ENCODE peak calls at places on chromosomes 6 and 20, in five cellular contexts. One of them, this sample, is unnamed.

GRCh38 chr6:169868458-169868857 is 117.0 kb downstream of the ERMARD start:
- DNase-seq in activated CD8-positive, alpha-beta T cell treated with anti-CD3 and anti-CD28 coated beads, Interleukin-2, amount 10 ng/mL, durations not matched to agents 7 days and 5 days: peak
- DNase-seq in omental fat pad: no peak
- DNase-seq in sigmoid colon: peak
- DNase-seq in ureter: peak
- DNase-seq in this sample: peak

GRCh38 chr6:2935566-2936291 is 32.6 kb upstream of the SERPINB9 start:
- DNase-seq in ureter: no peak
- DNase-seq in sigmoid colon: peak
- DNase-seq in activated CD8-positive, alpha-beta T cell treated with anti-CD3 and anti-CD28 coated beads, Interleukin-2, amount 10 ng/mL, durations not matched to agents 7 days and 5 days: no peak
- DNase-seq in omental fat pad: no peak
- DNase-seq in this sample: peak

GRCh38 chr6:33566182-33567084 is 13.6 kb downstream of the BAK1 start:
- DNase-seq in activated CD8-positive, alpha-beta T cell treated with anti-CD3 and anti-CD28 coated beads, Interleukin-2, amount 10 ng/mL, durations not matched to agents 7 days and 5 days: no peak
- DNase-seq in sigmoid colon: no peak
- DNase-seq in ureter: no peak
- DNase-seq in omental fat pad: no peak
- DNase-seq in this sample: peak

GRCh38 chr20:2387180-2387577 is 6.5 kb downstream of the TGM6 start:
- DNase-seq in sigmoid colon: no peak
- DNase-seq in ureter: no peak
- DNase-seq in omental fat pad: no peak
- DNase-seq in activated CD8-positive, alpha-beta T cell treated with anti-CD3 and anti-CD28 coated beads, Interleukin-2, amount 10 ng/mL, durations not matched to agents 7 days and 5 days: peak
- DNase-seq in this sample: peak

GRCh38 chr6:39446909-39447308 is 124.4 kb upstream of the KCNK16 start:
- DNase-seq in activated CD8-positive, alpha-beta T cell treated with anti-CD3 and anti-CD28 coated beads, Interleukin-2, amount 10 ng/mL, durations not matched to agents 7 days and 5 days: no peak
- DNase-seq in sigmoid colon: no peak
- DNase-seq in omental fat pad: no peak
- DNase-seq in ureter: no peak
- DNase-seq in this sample: no peak

GRCh38 chr6:133502451-133503259 is 261.5 kb downstream of the EYA4 start:
- DNase-seq in sigmoid colon: no peak
- DNase-seq in omental fat pad: no peak
- DNase-seq in activated CD8-positive, alpha-beta T cell treated with anti-CD3 and anti-CD28 coated beads, Interleukin-2, amount 10 ng/mL, durations not matched to agents 7 days and 5 days: no peak
- DNase-seq in ureter: no peak
- DNase-seq in this sample: peak

GRCh38 chr20:48722002-48722731 is 105.6 kb downstream of the PREX1 start:
- DNase-seq in omental fat pad: no peak
- DNase-seq in ureter: no peak
- DNase-seq in sigmoid colon: no peak
- DNase-seq in activated CD8-positive, alpha-beta T cell treated with anti-CD3 and anti-CD28 coated beads, Interleukin-2, amount 10 ng/mL, durations not matched to agents 7 days and 5 days: no peak
- DNase-seq in this sample: no peak

GRCh38 chr6:13427838-13428527 is 59.4 kb downstream of the GFOD1 start:
- DNase-seq in ureter: no peak
- DNase-seq in activated CD8-positive, alpha-beta T cell treated with anti-CD3 and anti-CD28 coated beads, Interleukin-2, amount 10 ng/mL, durations not matched to agents 7 days and 5 days: peak
- DNase-seq in sigmoid colon: no peak
- DNase-seq in omental fat pad: no peak
- DNase-seq in this sample: no peak

GRCh38 chr20:53786071-53786444 is 192.4 kb upstream of the ZNF217 start:
- DNase-seq in ureter: no peak
- DNase-seq in sigmoid colon: no peak
- DNase-seq in activated CD8-positive, alpha-beta T cell treated with anti-CD3 and anti-CD28 coated beads, Interleukin-2, amount 10 ng/mL, durations not matched to agents 7 days and 5 days: no peak
- DNase-seq in omental fat pad: no peak
- DNase-seq in this sample: no peak

GRCh38 chr6:26003102-26003694 is 40.6 kb downstream of the TRIM38 start:
- DNase-seq in sigmoid colon: no peak
- DNase-seq in omental fat pad: peak
- DNase-seq in ureter: peak
- DNase-seq in activated CD8-positive, alpha-beta T cell treated with anti-CD3 and anti-CD28 coated beads, Interleukin-2, amount 10 ng/mL, durations not matched to agents 7 days and 5 days: peak
- DNase-seq in this sample: peak

GRCh38 chr6:44667668-44668390 is 280.3 kb downstream of the CDC5L start:
- DNase-seq in omental fat pad: no peak
- DNase-seq in sigmoid colon: no peak
- DNase-seq in activated CD8-positive, alpha-beta T cell treated with anti-CD3 and anti-CD28 coated beads, Interleukin-2, amount 10 ng/mL, durations not matched to agents 7 days and 5 days: peak
- DNase-seq in ureter: no peak
- DNase-seq in this sample: peak

GRCh38 chr6:144305985-144306384 is 20.9 kb downstream of the UTRN start:
- DNase-seq in sigmoid colon: no peak
- DNase-seq in omental fat pad: no peak
- DNase-seq in ureter: no peak
- DNase-seq in activated CD8-positive, alpha-beta T cell treated with anti-CD3 and anti-CD28 coated beads, Interleukin-2, amount 10 ng/mL, durations not matched to agents 7 days and 5 days: peak
- DNase-seq in this sample: no peak

GRCh38 chr6:25652007-25652515 is at the start of gene SCGN:
- DNase-seq in activated CD8-positive, alpha-beta T cell treated with anti-CD3 and anti-CD28 coated beads, Interleukin-2, amount 10 ng/mL, durations not matched to agents 7 days and 5 days: peak
- DNase-seq in omental fat pad: peak
- DNase-seq in sigmoid colon: no peak
- DNase-seq in ureter: peak
- DNase-seq in this sample: peak

GRCh38 chr20:6940052-6940451 is 172.6 kb downstream of the BMP2 start:
- DNase-seq in activated CD8-positive, alpha-beta T cell treated with anti-CD3 and anti-CD28 coated beads, Interleukin-2, amount 10 ng/mL, durations not matched to agents 7 days and 5 days: no peak
- DNase-seq in omental fat pad: no peak
- DNase-seq in ureter: no peak
- DNase-seq in sigmoid colon: no peak
- DNase-seq in this sample: peak

GRCh38 chr20:14406495-14406894 is 69.1 kb upstream of the FLRT3 start:
- DNase-seq in ureter: no peak
- DNase-seq in sigmoid colon: no peak
- DNase-seq in omental fat pad: no peak
- DNase-seq in activated CD8-positive, alpha-beta T cell treated with anti-CD3 and anti-CD28 coated beads, Interleukin-2, amount 10 ng/mL, durations not matched to agents 7 days and 5 days: no peak
- DNase-seq in this sample: peak

GRCh38 chr6:89966250-89966588 is 72.0 kb downstream of the GJA10 start:
- DNase-seq in omental fat pad: no peak
- DNase-seq in sigmoid colon: no peak
- DNase-seq in activated CD8-positive, alpha-beta T cell treated with anti-CD3 and anti-CD28 coated beads, Interleukin-2, amount 10 ng/mL, durations not matched to agents 7 days and 5 days: no peak
- DNase-seq in ureter: no peak
- DNase-seq in this sample: no peak

GRCh38 chr20:46423882-46424482 is 17.6 kb upstream of the ELMO2 start:
- DNase-seq in sigmoid colon: no peak
- DNase-seq in activated CD8-positive, alpha-beta T cell treated with anti-CD3 and anti-CD28 coated beads, Interleukin-2, amount 10 ng/mL, durations not matched to agents 7 days and 5 days: no peak
- DNase-seq in ureter: no peak
- DNase-seq in omental fat pad: no peak
- DNase-seq in this sample: no peak

GRCh38 chr6:89146748-89147715 is 1.2 kb downstream of the PM20D2 start:
- DNase-seq in activated CD8-positive, alpha-beta T cell treated with anti-CD3 and anti-CD28 coated beads, Interleukin-2, amount 10 ng/mL, durations not matched to agents 7 days and 5 days: peak
- DNase-seq in ureter: no peak
- DNase-seq in sigmoid colon: no peak
- DNase-seq in omental fat pad: no peak
- DNase-seq in this sample: peak

GRCh38 chr6:135753196-135753595 is 98.3 kb upstream of the PDE7B start:
- DNase-seq in omental fat pad: no peak
- DNase-seq in sigmoid colon: no peak
- DNase-seq in ureter: no peak
- DNase-seq in activated CD8-positive, alpha-beta T cell treated with anti-CD3 and anti-CD28 coated beads, Interleukin-2, amount 10 ng/mL, durations not matched to agents 7 days and 5 days: no peak
- DNase-seq in this sample: no peak

GRCh38 chr6:130012728-130013127 is 5.7 kb upstream of the L3MBTL3 start:
- DNase-seq in sigmoid colon: no peak
- DNase-seq in activated CD8-positive, alpha-beta T cell treated with anti-CD3 and anti-CD28 coated beads, Interleukin-2, amount 10 ng/mL, durations not matched to agents 7 days and 5 days: no peak
- DNase-seq in ureter: no peak
- DNase-seq in omental fat pad: no peak
- DNase-seq in this sample: no peak

GRCh38 chr6:137839076-137839475 is 28.0 kb upstream of the TNFAIP3 start:
- DNase-seq in sigmoid colon: no peak
- DNase-seq in activated CD8-positive, alpha-beta T cell treated with anti-CD3 and anti-CD28 coated beads, Interleukin-2, amount 10 ng/mL, durations not matched to agents 7 days and 5 days: no peak
- DNase-seq in omental fat pad: no peak
- DNase-seq in ureter: no peak
- DNase-seq in this sample: no peak